ENCODE peak calls at places on chromosomes 13 and 19, in seven cellular contexts. Q, P, L, Y, V, H and X are unnamed samples.

GRCh38 chr19:45275370-45275971 is 24.4 kb downstream of the MARK4 start:
- DNase-seq in H (no peak), L (no peak), Y (no peak), P (no peak), Q (no peak), V (no peak), X (no peak)

GRCh38 chr19:9406798-9407352 is 28.5 kb downstream of the ZNF266 start:
- DNase-seq in L (no peak), Y (peak; percentile 61), H (peak; percentile 84), Q (peak; percentile 72), P (no peak), V (peak; percentile 78), X (peak; percentile 6)

GRCh38 chr13:19861762-19862161 is 1.7 kb downstream of the ZMYM5 start:
- DNase-seq in Y (no peak), V (no peak), P (no peak), H (peak; percentile 3), Q (no peak), L (no peak), X (no peak)

GRCh38 chr13:99442273-99442895 is 58.9 kb upstream of the TM9SF2 start:
- DNase-seq in H (peak; percentile 39), P (no peak), V (peak; percentile 23), Y (no peak), Q (peak; percentile 61), L (peak; percentile 40), X (peak; percentile 62)

GRCh38 chr19:31444931-31445330 is 95.7 kb upstream of the TSHZ3 start:
- DNase-seq in P (no peak), H (no peak), Y (no peak), V (no peak), Q (no peak), L (no peak), X (no peak)

GRCh38 chr13:114007566-114007965 is 33.7 kb upstream of the C13orf46 start:
- DNase-seq in H (no peak), V (no peak), L (no peak), P (no peak), Q (no peak), Y (no peak), X (no peak)

GRCh38 chr19:48938256-48938655 is 4.8 kb downstream of the DHDH start:
- DNase-seq in P (no peak), V (no peak), Q (no peak), L (no peak), Y (no peak), H (no peak), X (no peak)

GRCh38 chr13:80055804-80056203 is 285.1 kb downstream of the SPRY2 start:
- DNase-seq in Q (no peak), H (no peak), V (no peak), Y (no peak), P (no peak), L (no peak), X (no peak)

GRCh38 chr13:22738357-22738756 is 442.4 kb upstream of the SGCG start:
- DNase-seq in Q (no peak), Y (no peak), H (no peak), P (no peak), L (no peak), V (no peak), X (no peak)

GRCh38 chr19:644789-645188 is 5.1 kb downstream of the FGF22 start:
- DNase-seq in V (no peak), L (no peak), Y (no peak), Q (no peak), P (no peak), H (no peak), X (no peak)

GRCh38 chr19:46471116-46471733 is at the start of gene PNMA8A:
- DNase-seq in P (peak; percentile 87), Y (no peak), V (peak; percentile 87), H (peak; percentile 50), L (peak; percentile 90), Q (peak; percentile 23), X (peak; percentile 96)

GRCh38 chr13:83150616-83151307 is 731.5 kb downstream of the SLITRK1 start:
- DNase-seq in Y (no peak), V (no peak), Q (no peak), P (no peak), L (no peak), H (no peak), X (peak; percentile 1)

GRCh38 chr19:6886272-6886671 is 1.1 kb upstream of the ADGRE1 start:
- DNase-seq in Q (no peak), P (no peak), V (no peak), Y (no peak), H (no peak), L (no peak), X (no peak)

GRCh38 chr19:29810504-29810871 is 1.3 kb upstream of the CCNE1 start:
- DNase-seq in P (no peak), H (peak; percentile 69), V (peak; percentile 69), Y (no peak), L (no peak), Q (peak; percentile 28), X (no peak)

GRCh38 chr13:95420501-95420900 is 119.2 kb upstream of the ABCC4 start:
- DNase-seq in H (no peak), Q (no peak), V (no peak), P (no peak), L (no peak), Y (no peak), X (peak; percentile 28)

GRCh38 chr13:74675185-74675584 is 541.0 kb upstream of the KLF12 start:
- DNase-seq in H (peak; percentile 9), Y (no peak), L (no peak), V (no peak), P (no peak), Q (peak; percentile 58), X (no peak)

GRCh38 chr13:82569581-82569980 is 1312.7 kb downstream of the SLITRK1 start:
- DNase-seq in Y (no peak), P (no peak), Q (no peak), L (no peak), V (no peak), H (no peak), X (no peak)

GRCh38 chr19:1261512-1261862 is 7.6 kb upstream of the CIRBP start:
- DNase-seq in V (no peak), Y (no peak), P (no peak), Q (peak; percentile 59), H (peak; percentile 60), L (no peak), X (peak; percentile 88)

GRCh38 chr19:38013913-38014575 is 107.0 kb downstream of the SIPA1L3 start:
- DNase-seq in L (no peak), P (no peak), Q (no peak), V (peak; percentile 88), H (no peak), Y (no peak), X (no peak)

GRCh38 chr19:2428027-2428690 is 773 bp upstream of the TIMM13 start:
- DNase-seq in H (peak; percentile 24), L (no peak), Q (peak; percentile 45), P (no peak), V (peak; percentile 10), Y (no peak), X (peak; percentile 89)

GRCh38 chr19:32708457-32708856 is 11.1 kb upstream of the TDRD12 start:
- DNase-seq in H (no peak), Y (no peak), V (no peak), Q (no peak), P (no peak), L (no peak), X (no peak)

GRCh38 chr13:46852168-46852567 is 44.7 kb downstream of the HTR2A start:
- DNase-seq in Q (no peak), H (no peak), V (no peak), Y (no peak), P (no peak), L (no peak), X (no peak)

GRCh38 chr19:413756-414420 is 4.9 kb upstream of the C2CD4C start:
- DNase-seq in Y (no peak), P (no peak), H (no peak), Q (no peak), L (no peak), V (no peak), X (no peak)

GRCh38 chr19:31344403-31344802 is 4.8 kb downstream of the TSHZ3 start:
- DNase-seq in Y (no peak), Q (no peak), H (no peak), P (no peak), V (peak; percentile 76), L (no peak), X (peak; percentile 49)

GRCh38 chr13:63554157-63554556 is 2138.5 kb upstream of the PCDH20 start:
- DNase-seq in H (no peak), P (no peak), L (no peak), Q (no peak), Y (no peak), V (no peak), X (no peak)

GRCh38 chr19:29320611-29321010 is 107.7 kb upstream of the UQCRFS1 start:
- DNase-seq in H (no peak), L (no peak), V (no peak), Q (no peak), Y (no peak), P (no peak), X (no peak)

GRCh38 chr13:26424181-26424580 is 133.3 kb upstream of the WASF3 start:
- DNase-seq in Y (no peak), H (no peak), L (no peak), Q (no peak), V (no peak), P (no peak), X (no peak)

GRCh38 chr19:5091576-5092215 is 122.8 kb downstream of the KDM4B start:
- DNase-seq in L (no peak), V (peak; percentile 55), Y (no peak), P (no peak), Q (no peak), H (no peak), X (no peak)

GRCh38 chr13:29170451-29171082 is 350.4 kb downstream of the MTUS2 start:
- DNase-seq in L (no peak), Q (no peak), V (no peak), H (no peak), Y (no peak), P (no peak), X (no peak)

GRCh38 chr13:97280478-97280877 is 58.3 kb downstream of the MBNL2 start:
- DNase-seq in V (no peak), L (no peak), Q (peak; percentile 46), Y (no peak), H (peak; percentile 78), P (no peak), X (no peak)